ENCODE peak calls at places on chromosomes 6 and 20, in six cellular contexts. Y is endothelial cell of umbilical vein, A is A549, E is K562, H is GM12878, V is HepG2. Z is an unnamed sample.

GRCh38 chr20:34058831-34059230 is 53.2 kb downstream of the EIF2S2 start:
- DNase-seq in H (no peak), E (no peak), Y (peak; percentile 29), A (no peak), V (no peak), Z (peak; percentile 22)

GRCh38 chr20:40639956-40640355 is 49.1 kb downstream of the MAFB start:
- DNase-seq in V (no peak), H (no peak), E (no peak), A (no peak), Y (no peak), Z (no peak)

GRCh38 chr6:147567141-147567805 is 58.8 kb downstream of the SAMD5 start:
- DNase-seq in Y (no peak), V (no peak), H (no peak), A (no peak), E (no peak), Z (no peak)

GRCh38 chr6:130978180-130978579 is 84.9 kb downstream of the EPB41L2 start:
- DNase-seq in H (no peak), E (no peak), A (no peak), V (no peak), Y (no peak), Z (no peak)

GRCh38 chr6:163474581-163474980 is 60.1 kb downstream of the QKI start:
- DNase-seq in Y (no peak), E (no peak), H (no peak), V (no peak), A (no peak), Z (no peak)

GRCh38 chr6:41027251-41027650 is 11.8 kb downstream of the UNC5CL start:
- DNase-seq in E (no peak), H (no peak), Y (no peak), V (no peak), A (no peak), Z (no peak)

GRCh38 chr6:16275230-16275574 is 36.8 kb downstream of the GMPR start:
- DNase-seq in V (no peak), Y (no peak), A (no peak), H (no peak), E (no peak), Z (no peak)

GRCh38 chr20:31718952-31719643 is 3.6 kb downstream of the BCL2L1 start:
- DNase-seq in Y (no peak), A (no peak), E (no peak), H (no peak), V (no peak), Z (no peak)

GRCh38 chr20:31674895-31675827 is 37.4 kb downstream of the COX4I2 start:
- DNase-seq in V (no peak), E (peak; percentile 76), A (no peak), H (no peak), Y (peak; percentile 84), Z (peak; percentile 94)

GRCh38 chr6:26223213-26223612 is 136.0 kb downstream of the HFE start:
- DNase-seq in H (no peak), V (no peak), E (no peak), Y (no peak), A (no peak), Z (peak; percentile 37)

GRCh38 chr6:16944601-16945000 is 157.2 kb upstream of the STMND1 start:
- DNase-seq in Y (no peak), H (no peak), V (no peak), E (no peak), A (no peak), Z (no peak)

GRCh38 chr6:136989591-136990578 is 54.9 kb downstream of the IL20RA start:
- DNase-seq in H (no peak), Y (no peak), A (no peak), E (no peak), V (no peak), Z (no peak)

GRCh38 chr20:20084296-20084752 is 32.0 kb downstream of the CFAP61 start:
- DNase-seq in Y (no peak), V (no peak), E (no peak), H (no peak), A (no peak), Z (no peak)

GRCh38 chr6:390914-391558 is 516 bp upstream of the IRF4 start:
- DNase-seq in E (no peak), Y (no peak), H (no peak), A (no peak), V (no peak), Z (peak; percentile 30)

GRCh38 chr6:391559-392440 is at the start of gene IRF4:
- DNase-seq in A (no peak), H (no peak), V (no peak), Y (no peak), E (no peak), Z (no peak)

GRCh38 chr6:388202-388903 is 3.2 kb upstream of the IRF4 start:
- DNase-seq in H (no peak), Y (no peak), E (no peak), V (no peak), A (no peak), Z (peak; percentile 73)

GRCh38 chr6:389143-389542 is 2.4 kb upstream of the IRF4 start:
- DNase-seq in E (no peak), Y (no peak), A (no peak), V (no peak), H (no peak), Z (no peak)

DNA sequence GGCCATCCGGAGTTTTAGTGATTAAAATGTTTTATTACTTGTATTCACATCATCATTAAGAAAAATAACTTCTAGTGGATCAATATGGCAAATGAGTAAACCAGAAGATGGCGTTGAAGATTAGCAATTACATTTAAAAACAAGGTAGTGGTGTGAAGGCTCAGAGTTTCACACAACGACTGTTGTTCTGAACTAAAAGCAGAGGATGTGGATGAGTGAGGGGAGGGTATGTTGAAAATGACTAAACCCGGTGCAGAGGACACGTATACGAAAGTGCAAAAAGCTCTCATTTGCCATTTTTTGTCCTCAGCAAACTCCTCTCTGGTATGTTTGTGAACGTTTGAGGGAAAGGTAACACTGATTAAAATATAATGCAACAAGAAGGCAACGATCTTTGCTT is 1.9 kb upstream of the IRF4 start:
- DNase-seq in H (peak; percentile 86), Y (no peak), E (no peak), V (no peak), A (no peak), Z (no peak)
- H3K4me3 ChIP-seq in H (peak overlapping the region; percentile 78), Y (no peak overlapping the region), E (no peak overlapping the region), V (no peak overlapping the region), A (no peak overlapping the region), Z (no peak overlapping the region)

GRCh38 chr20:50320910-50321796 is 130.5 kb downstream of the CEBPB start:
- DNase-seq in A (peak; percentile 98), E (peak; percentile 93), H (no peak), Y (peak; percentile 74), V (peak; percentile 85), Z (peak; percentile 45)
- TF ChIP-seq POLR2A in A (peak; percentile 64), E (peak; percentile 46), H (no peak), Y (no peak), V (peak; percentile 16), Z (no peak)

GRCh38 chr6:33750244-33750991 is 3.7 kb upstream of the IP6K3 start:
- DNase-seq in H (no peak), A (no peak), V (no peak), Y (no peak), E (no peak), Z (peak; percentile 70)
- TF ChIP-seq MYC in H (no peak), A (no peak), V (no peak), Y (no peak), E (no peak), Z (no peak)

GRCh38 chr6:36600564-36601146 is 6.5 kb downstream of the SRSF3 start:
- DNase-seq in H (no peak), V (no peak), A (no peak), Y (no peak), E (no peak), Z (no peak)
- H3K4me3 ChIP-seq in H (peak overlapping the region; percentile 73), V (no peak overlapping the region), A (no peak overlapping the region), Y (no peak overlapping the region), E (no peak overlapping the region), Z (peak overlapping the region; percentile 100)

Z was measured in NB4.